ENCODE peak calls at places on chromosomes 11 and 22, in eight cellular contexts. O is bronchial epithelial cell; U is activated T-helper 1 cell treated with anti-CD3 and anti-CD28 coated beads, Interleukin-12 subunit alpha, Interleukin-12 subunit beta, Interleukin-2, Interleukin-4 antibody, amounts not matched to agents 30 ng/mL and 10 ng/mL and 1 ng/mL, durations not matched to agents 14 hours and 24 hours and 36 hours; Y is uterus; K is CD8-positive, alpha-beta memory T cell; L is NCI-H1105; W is astrocyte of the spinal cord; M is skeletal muscle cell. R is an unnamed sample.

GRCh38 chr22:17272511-17272991 is 53.3 kb upstream of the ADA2 start:
- DNase-seq in Y (no peak), K (no peak), M (no peak), U (no peak), O (no peak), L (no peak), W (no peak), R (no peak)

GRCh38 chr11:70116386-70117077 is 38.4 kb downstream of the ANO1 start:
- DNase-seq in K (no peak), W (no peak), U (no peak), Y (no peak), O (no peak), L (no peak), M (no peak), R (peak; percentile 46)

GRCh38 chr22:49230194-49230577 is 597.5 kb downstream of the BRD1 start:
- DNase-seq in U (no peak), L (no peak), K (no peak), M (no peak), O (no peak), W (no peak), Y (no peak), R (no peak)

GRCh38 chr22:40889116-40889515 is 27.2 kb upstream of the DNAJB7 start:
- DNase-seq in Y (no peak), O (peak; percentile 60), K (no peak), M (no peak), L (no peak), W (no peak), U (no peak), R (no peak)

GRCh38 chr11:120290945-120291344 is 34.2 kb upstream of the TLCD5 start:
- DNase-seq in U (no peak), O (no peak), W (no peak), M (no peak), Y (no peak), K (no peak), L (no peak), R (no peak)

GRCh38 chr11:20363500-20364411 is at the start of gene HTATIP2:
- DNase-seq in K (peak; percentile 87), M (no peak), W (peak; percentile 43), U (peak; percentile 67), L (peak; percentile 59), O (peak; percentile 46), Y (peak; percentile 56), R (peak; percentile 43)

GRCh38 chr11:124402326-124402922 is 3.6 kb upstream of the OR8B3 start:
- DNase-seq in L (peak; percentile 35), U (peak; percentile 31), Y (no peak), W (peak; percentile 88), M (peak; percentile 58), K (peak; percentile 47), O (peak; percentile 86), R (peak; percentile 81)

GRCh38 chr11:28559497-28559896 is 451.3 kb downstream of the METTL15 start:
- DNase-seq in K (no peak), L (no peak), W (peak; percentile 65), O (no peak), U (no peak), Y (no peak), M (no peak), R (no peak)

GRCh38 chr11:92826136-92826535 is 143.3 kb upstream of the MTNR1B start:
- DNase-seq in O (peak; percentile 87), U (no peak), L (no peak), Y (no peak), W (peak; percentile 71), M (peak; percentile 58), K (no peak), R (no peak)

GRCh38 chr22:22515890-22516289 is 4.2 kb downstream of the ZNF280A start:
- DNase-seq in W (no peak), K (no peak), L (no peak), U (no peak), Y (no peak), O (no peak), M (no peak), R (no peak)

GRCh38 chr11:76770642-76771445 is 12.3 kb upstream of the TSKU start:
- DNase-seq in M (peak; percentile 87), W (peak; percentile 98), U (no peak), O (peak; percentile 52), K (no peak), Y (peak; percentile 80), L (no peak), R (peak; percentile 59)

GRCh38 chr11:110298298-110298765 is 1.9 kb upstream of the RDX start:
- DNase-seq in M (no peak), K (no peak), O (peak; percentile 84), L (no peak), Y (no peak), U (no peak), W (no peak), R (no peak)

GRCh38 chr11:105881027-105881426 is 141.0 kb downstream of the MSANTD4 start:
- DNase-seq in M (no peak), K (no peak), W (no peak), O (no peak), L (no peak), Y (no peak), U (no peak), R (no peak)

GRCh38 chr11:62195945-62196344 is 5.9 kb downstream of the SCGB1D1 start:
- DNase-seq in W (no peak), O (no peak), M (no peak), L (no peak), K (no peak), Y (no peak), U (no peak), R (no peak)

GRCh38 chr11:19962795-19963163 is 197.5 kb downstream of the DBX1 start:
- DNase-seq in O (peak; percentile 49), K (no peak), U (no peak), Y (no peak), W (peak; percentile 85), L (no peak), M (peak; percentile 96), R (peak; percentile 60)

GRCh38 chr11:95924414-95924760 is 480 bp upstream of the MTMR2 start:
- DNase-seq in U (no peak), L (no peak), O (peak; percentile 22), M (no peak), W (peak; percentile 43), Y (no peak), K (no peak), R (no peak)

GRCh38 chr22:28874816-28875320 is 8.5 kb upstream of the ZNRF3 start:
- DNase-seq in L (no peak), K (no peak), Y (no peak), U (no peak), O (no peak), M (no peak), W (no peak), R (peak; percentile 62)

GRCh38 chr11:86418929-86419328 is 44.2 kb downstream of the CCDC81 start:
- DNase-seq in L (no peak), U (no peak), O (peak; percentile 39), M (no peak), W (peak; percentile 34), Y (no peak), K (no peak), R (no peak)